ENCODE peak calls at places on chromosomes 3 and 15, in five cellular contexts. One of them, this sample, is unnamed.

GRCh38 chr3:123679712-123680386 is 95.0 kb upstream of the HACD2 start:
- DNase-seq in right atrium auricular region: no peak
- DNase-seq in neuronal stem cell: no peak
- DNase-seq in right cardiac atrium: no peak
- DNase-seq in CD8-positive, alpha-beta T cell: no peak
- DNase-seq in this sample: no peak

GRCh38 chr15:31867536-31868442 is 162.5 kb upstream of the CHRNA7 start:
- DNase-seq in right atrium auricular region: no peak
- DNase-seq in neuronal stem cell: peak; percentile 63
- DNase-seq in right cardiac atrium: peak; percentile 46
- DNase-seq in CD8-positive, alpha-beta T cell: peak; percentile 58
- DNase-seq in this sample: peak; percentile 69

GRCh38 chr3:8840556-8840955 is 71.1 kb upstream of the OXTR start:
- DNase-seq in right atrium auricular region: no peak
- DNase-seq in neuronal stem cell: no peak
- DNase-seq in right cardiac atrium: no peak
- DNase-seq in CD8-positive, alpha-beta T cell: no peak
- DNase-seq in this sample: no peak

GRCh38 chr3:63960048-63960711 is 48.0 kb upstream of the SCAANT1 start:
- DNase-seq in right atrium auricular region: no peak
- DNase-seq in neuronal stem cell: no peak
- DNase-seq in right cardiac atrium: peak; percentile 37
- DNase-seq in CD8-positive, alpha-beta T cell: no peak
- DNase-seq in this sample: no peak

GRCh38 chr3:99325407-99325806 is 313.0 kb upstream of the COL8A1 start:
- DNase-seq in right atrium auricular region: no peak
- DNase-seq in neuronal stem cell: no peak
- DNase-seq in right cardiac atrium: no peak
- DNase-seq in CD8-positive, alpha-beta T cell: no peak
- DNase-seq in this sample: no peak

GRCh38 chr15:27826411-27826810 is 272.7 kb downstream of the OCA2 start:
- DNase-seq in right atrium auricular region: peak; percentile 18
- DNase-seq in neuronal stem cell: no peak
- DNase-seq in right cardiac atrium: no peak
- DNase-seq in CD8-positive, alpha-beta T cell: no peak
- DNase-seq in this sample: no peak

GRCh38 chr3:12175844-12176453 is 17.2 kb upstream of the TIMP4 start:
- DNase-seq in right atrium auricular region: peak; percentile 78
- DNase-seq in neuronal stem cell: peak; percentile 62
- DNase-seq in right cardiac atrium: peak; percentile 68
- DNase-seq in CD8-positive, alpha-beta T cell: peak; percentile 12
- DNase-seq in this sample: peak; percentile 65

GRCh38 chr3:14598143-14598569 is 53.4 kb upstream of the CCDC174 start:
- DNase-seq in right atrium auricular region: no peak
- DNase-seq in neuronal stem cell: peak; percentile 62
- DNase-seq in right cardiac atrium: no peak
- DNase-seq in CD8-positive, alpha-beta T cell: peak; percentile 54
- DNase-seq in this sample: no peak

GRCh38 chr3:9685216-9686049 is 18.2 kb upstream of the CPNE9 start:
- DNase-seq in right atrium auricular region: no peak
- DNase-seq in neuronal stem cell: no peak
- DNase-seq in right cardiac atrium: no peak
- DNase-seq in CD8-positive, alpha-beta T cell: no peak
- DNase-seq in this sample: no peak

GRCh38 chr15:77720617-77721016 is 87.9 kb upstream of the LINGO1 start:
- DNase-seq in right atrium auricular region: no peak
- DNase-seq in neuronal stem cell: no peak
- DNase-seq in right cardiac atrium: no peak
- DNase-seq in CD8-positive, alpha-beta T cell: no peak
- DNase-seq in this sample: no peak

GRCh38 chr3:110344897-110345767 is 726.5 kb upstream of the NECTIN3 start:
- DNase-seq in right atrium auricular region: no peak
- DNase-seq in neuronal stem cell: no peak
- DNase-seq in right cardiac atrium: no peak
- DNase-seq in CD8-positive, alpha-beta T cell: no peak
- DNase-seq in this sample: no peak

GRCh38 chr3:165803471-165803870 is 33.8 kb downstream of the BCHE start:
- DNase-seq in right atrium auricular region: no peak
- DNase-seq in neuronal stem cell: no peak
- DNase-seq in right cardiac atrium: no peak
- DNase-seq in CD8-positive, alpha-beta T cell: no peak
- DNase-seq in this sample: no peak

GRCh38 chr3:65703026-65703425 is 335.7 kb downstream of the MAGI1 start:
- DNase-seq in right atrium auricular region: no peak
- DNase-seq in neuronal stem cell: no peak
- DNase-seq in right cardiac atrium: no peak
- DNase-seq in CD8-positive, alpha-beta T cell: no peak
- DNase-seq in this sample: no peak

GRCh38 chr3:119796785-119797184 is 14.9 kb downstream of the NR1I2 start:
- DNase-seq in right atrium auricular region: peak; percentile 26
- DNase-seq in neuronal stem cell: no peak
- DNase-seq in right cardiac atrium: no peak
- DNase-seq in CD8-positive, alpha-beta T cell: no peak
- DNase-seq in this sample: no peak

GRCh38 chr3:184383033-184383740 is 3.3 kb downstream of the CHRD start:
- DNase-seq in right atrium auricular region: no peak
- DNase-seq in neuronal stem cell: no peak
- DNase-seq in right cardiac atrium: no peak
- DNase-seq in CD8-positive, alpha-beta T cell: no peak
- DNase-seq in this sample: no peak

DNA sequence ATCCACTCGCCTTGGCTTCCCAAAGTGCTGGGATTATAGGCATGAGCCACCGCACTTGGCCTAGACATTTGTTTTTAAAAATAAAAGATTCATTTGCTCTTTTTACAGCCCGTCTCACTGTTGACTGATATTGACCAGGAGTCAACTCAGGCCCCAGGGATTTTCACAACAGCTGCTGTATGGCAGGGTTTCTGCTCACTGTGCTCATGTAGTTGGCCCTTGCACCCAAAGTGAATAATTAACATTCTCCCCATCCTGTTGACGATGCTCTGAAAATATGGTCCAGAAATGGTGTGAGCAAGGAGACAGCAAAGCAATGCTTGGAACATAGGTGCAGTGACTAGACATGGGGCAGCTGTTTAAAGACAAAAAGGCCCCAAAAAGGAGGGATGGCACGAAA is 2.9 kb upstream of the CCR5 start:
- DNase-seq in right atrium auricular region: no peak
- DNase-seq in neuronal stem cell: no peak
- DNase-seq in right cardiac atrium: peak; percentile 25
- DNase-seq in CD8-positive, alpha-beta T cell: no peak
- DNase-seq in this sample: peak; percentile 28
- H3K27ac ChIP-seq in right atrium auricular region: no peak overlapping the region
- H3K27ac ChIP-seq in neuronal stem cell: no peak overlapping the region
- H3K27ac ChIP-seq in right cardiac atrium: no peak overlapping the region
- H3K27ac ChIP-seq in CD8-positive, alpha-beta T cell: no peak overlapping the region
- H3K27ac ChIP-seq in this sample: no peak overlapping the region

DNA sequence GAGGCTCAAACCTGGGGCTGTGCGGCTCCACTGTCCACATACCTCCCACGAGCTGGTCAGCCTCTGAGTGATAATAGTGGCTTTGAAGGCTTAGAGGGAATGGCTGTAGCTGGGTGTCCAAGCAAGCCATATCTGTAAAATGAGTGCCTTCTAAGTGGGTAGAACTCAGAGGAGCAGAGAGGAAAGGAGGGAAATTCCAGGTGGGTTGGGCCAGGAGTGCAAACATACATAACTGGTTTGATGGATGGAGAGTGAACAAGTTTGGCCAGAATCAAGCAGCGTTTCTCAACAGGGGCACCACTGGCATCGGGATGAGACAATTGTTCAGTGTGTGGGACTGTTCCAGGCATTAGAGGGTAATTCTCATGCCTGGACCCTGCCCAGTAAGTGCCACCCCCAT is 91.1 kb downstream of the ASB7 start:
- DNase-seq in right atrium auricular region: no peak
- DNase-seq in neuronal stem cell: no peak
- DNase-seq in right cardiac atrium: no peak
- DNase-seq in CD8-positive, alpha-beta T cell: no peak
- DNase-seq in this sample: no peak
- H3K27ac ChIP-seq in right atrium auricular region: no peak overlapping the region
- H3K27ac ChIP-seq in neuronal stem cell: no peak overlapping the region
- H3K27ac ChIP-seq in right cardiac atrium: no peak overlapping the region
- H3K27ac ChIP-seq in CD8-positive, alpha-beta T cell: no peak overlapping the region
- H3K27ac ChIP-seq in this sample: no peak overlapping the region

GRCh38 chr3:141608438-141608837 is 121.6 kb downstream of the RASA2 start:
- DNase-seq in right atrium auricular region: no peak
- DNase-seq in neuronal stem cell: no peak
- DNase-seq in right cardiac atrium: no peak
- DNase-seq in CD8-positive, alpha-beta T cell: no peak
- DNase-seq in this sample: no peak

GRCh38 chr3:141605883-141606282 is 119.1 kb downstream of the RASA2 start:
- DNase-seq in right atrium auricular region: no peak
- DNase-seq in neuronal stem cell: no peak
- DNase-seq in right cardiac atrium: no peak
- DNase-seq in CD8-positive, alpha-beta T cell: no peak
- DNase-seq in this sample: no peak

GRCh38 chr3:141600331-141600730 is 113.5 kb downstream of the RASA2 start:
- DNase-seq in right atrium auricular region: no peak
- DNase-seq in neuronal stem cell: no peak
- DNase-seq in right cardiac atrium: no peak
- DNase-seq in CD8-positive, alpha-beta T cell: no peak
- DNase-seq in this sample: no peak

GRCh38 chr3:141602706-141603105 is 115.9 kb downstream of the RASA2 start:
- DNase-seq in right atrium auricular region: no peak
- DNase-seq in neuronal stem cell: no peak
- DNase-seq in right cardiac atrium: no peak
- DNase-seq in CD8-positive, alpha-beta T cell: no peak
- DNase-seq in this sample: no peak

GRCh38 chr3:141603473-141604035 is 116.7 kb downstream of the RASA2 start:
- DNase-seq in right atrium auricular region: no peak
- DNase-seq in neuronal stem cell: no peak
- DNase-seq in right cardiac atrium: no peak
- DNase-seq in CD8-positive, alpha-beta T cell: no peak
- DNase-seq in this sample: no peak
- H3K27ac ChIP-seq in right atrium auricular region: no peak overlapping the region
- H3K27ac ChIP-seq in neuronal stem cell: no peak overlapping the region
- H3K27ac ChIP-seq in right cardiac atrium: no peak overlapping the region
- H3K27ac ChIP-seq in CD8-positive, alpha-beta T cell: no peak overlapping the region
- H3K27ac ChIP-seq in this sample: no peak overlapping the region

GRCh38 chr3:101244212-101244575 is 76.2 kb downstream of the IMPG2 start:
- DNase-seq in right atrium auricular region: no peak
- DNase-seq in neuronal stem cell: no peak
- DNase-seq in right cardiac atrium: no peak
- DNase-seq in CD8-positive, alpha-beta T cell: no peak
- DNase-seq in this sample: no peak
- H3K27ac ChIP-seq in right atrium auricular region: no peak overlapping the region
- H3K27ac ChIP-seq in neuronal stem cell: no peak overlapping the region
- H3K27ac ChIP-seq in right cardiac atrium: no peak overlapping the region
- H3K27ac ChIP-seq in CD8-positive, alpha-beta T cell: no peak overlapping the region
- H3K27ac ChIP-seq in this sample: no peak overlapping the region

DNA sequence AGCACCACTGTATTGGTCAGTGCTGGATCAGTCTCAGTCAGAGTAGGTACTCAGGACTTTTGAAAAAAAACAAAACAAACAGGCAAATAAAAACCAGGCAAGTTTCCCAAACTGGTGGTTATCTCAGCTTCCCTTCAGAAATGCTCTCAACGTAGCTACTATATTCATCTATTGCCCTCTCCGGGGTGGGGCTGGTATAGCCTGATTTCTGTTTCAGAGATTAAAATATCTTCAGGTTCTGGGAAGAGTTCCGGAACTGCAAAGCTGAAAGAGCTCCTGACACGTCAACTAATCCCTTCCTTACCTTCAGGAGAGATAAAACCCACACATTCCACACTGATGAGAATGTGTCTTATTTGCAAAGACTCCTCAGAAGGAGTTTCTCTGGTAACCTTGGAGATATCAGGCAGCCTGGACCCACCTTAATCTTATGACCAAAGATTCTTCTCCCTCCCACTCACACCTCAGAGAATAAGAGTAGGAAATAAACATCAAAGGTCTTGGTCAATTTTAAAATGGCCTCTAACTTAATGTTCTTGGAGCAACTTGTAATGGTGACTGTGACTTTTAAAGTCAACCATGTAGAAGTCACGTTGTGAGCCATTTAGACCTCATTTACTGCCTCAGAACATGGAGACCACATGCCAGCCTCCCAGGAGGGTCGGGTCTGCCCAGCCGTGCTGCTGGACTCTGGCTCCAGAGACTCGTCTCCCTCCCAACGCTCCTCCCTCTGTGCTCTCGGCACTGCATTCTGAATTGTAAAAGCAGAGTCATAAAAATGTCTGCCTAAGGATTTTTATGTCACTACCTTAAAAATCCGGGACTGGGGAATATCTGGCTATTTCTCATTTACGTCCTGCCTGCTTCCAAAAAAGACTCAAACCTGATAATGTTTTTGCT is 53.8 kb downstream of the CDCP1 start:
- DNase-seq in right atrium auricular region: no peak
- DNase-seq in neuronal stem cell: no peak
- DNase-seq in right cardiac atrium: no peak
- DNase-seq in CD8-positive, alpha-beta T cell: no peak
- DNase-seq in this sample: no peak
- H3K27ac ChIP-seq in right atrium auricular region: no peak overlapping the region
- H3K27ac ChIP-seq in neuronal stem cell: no peak overlapping the region
- H3K27ac ChIP-seq in right cardiac atrium: no peak overlapping the region
- H3K27ac ChIP-seq in CD8-positive, alpha-beta T cell: no peak overlapping the region
- H3K27ac ChIP-seq in this sample: no peak overlapping the region

GRCh38 chr3:141305436-141305835 is 62.9 kb upstream of the ZBTB38 start:
- DNase-seq in right atrium auricular region: peak; percentile 38
- DNase-seq in neuronal stem cell: no peak
- DNase-seq in right cardiac atrium: no peak
- DNase-seq in CD8-positive, alpha-beta T cell: no peak
- DNase-seq in this sample: no peak

GRCh38 chr3:141306276-141306675 is 62.0 kb upstream of the ZBTB38 start:
- DNase-seq in right atrium auricular region: no peak
- DNase-seq in neuronal stem cell: no peak
- DNase-seq in right cardiac atrium: no peak
- DNase-seq in CD8-positive, alpha-beta T cell: no peak
- DNase-seq in this sample: no peak

GRCh38 chr3:141306922-141307321 is 61.4 kb upstream of the ZBTB38 start:
- DNase-seq in right atrium auricular region: peak; percentile 1
- DNase-seq in neuronal stem cell: no peak
- DNase-seq in right cardiac atrium: no peak
- DNase-seq in CD8-positive, alpha-beta T cell: peak; percentile 28
- DNase-seq in this sample: no peak

GRCh38 chr3:141303481-141304223 is 64.7 kb upstream of the ZBTB38 start:
- DNase-seq in right atrium auricular region: peak; percentile 61
- DNase-seq in neuronal stem cell: peak; percentile 71
- DNase-seq in right cardiac atrium: no peak
- DNase-seq in CD8-positive, alpha-beta T cell: peak; percentile 70
- DNase-seq in this sample: no peak

DNA sequence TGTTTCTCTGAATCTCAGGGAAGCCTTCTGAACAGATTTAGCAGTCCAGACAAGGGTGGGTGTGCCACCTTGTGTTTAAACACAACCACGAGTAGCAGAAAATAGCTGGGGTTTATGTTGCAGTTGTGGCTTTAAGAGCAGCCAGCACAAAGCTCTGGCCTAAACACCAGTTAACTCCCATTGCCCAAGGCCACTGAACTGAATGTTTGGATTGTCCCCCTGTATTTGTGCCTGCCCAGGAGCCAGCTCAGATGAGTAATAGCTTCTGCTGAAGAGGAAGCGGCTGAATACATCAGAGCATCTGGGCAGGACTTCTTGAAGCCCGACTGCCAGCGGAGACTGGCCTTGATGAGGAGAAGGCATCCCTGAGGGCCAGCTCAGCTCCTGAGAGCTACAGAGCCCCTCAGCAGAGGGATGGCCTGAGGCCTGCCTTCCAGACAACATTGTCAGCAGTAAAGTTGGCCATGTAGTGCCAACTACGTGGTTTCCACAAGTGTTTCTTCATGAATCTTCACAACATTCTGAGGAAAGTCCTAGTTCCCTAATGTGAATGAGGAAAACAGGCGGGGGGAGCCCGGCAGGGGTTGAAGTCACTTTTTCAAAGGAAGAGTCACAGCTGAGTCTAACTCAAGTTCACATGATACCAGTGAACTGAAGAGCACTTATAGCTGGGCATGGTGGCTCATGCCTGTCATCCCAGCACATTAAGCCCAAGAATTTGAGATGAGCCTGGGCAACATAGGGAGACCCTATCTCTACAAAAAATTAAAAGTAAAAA is 65.8 kb upstream of the ZBTB38 start:
- DNase-seq in right atrium auricular region: peak; percentile 64
- DNase-seq in neuronal stem cell: no peak
- DNase-seq in right cardiac atrium: no peak
- DNase-seq in CD8-positive, alpha-beta T cell: no peak
- DNase-seq in this sample: no peak
- H3K27ac ChIP-seq in right atrium auricular region: peak overlapping the region; percentile 12
- H3K27ac ChIP-seq in neuronal stem cell: no peak overlapping the region
- H3K27ac ChIP-seq in right cardiac atrium: no peak overlapping the region
- H3K27ac ChIP-seq in CD8-positive, alpha-beta T cell: no peak overlapping the region
- H3K27ac ChIP-seq in this sample: no peak overlapping the region